ENCODE peak calls at places on chromosomes 1 and 21, in six cellular contexts. J, B, Y, Q, Z and X are unnamed samples.

GRCh38 chr1:58720680-58721079 is 20.8 kb upstream of the MYSM1 start:
- DNase-seq in J (no peak), B (no peak), Y (no peak), Q (no peak), Z (no peak), X (no peak)

GRCh38 chr21:44708213-44708865 is 3.0 kb downstream of the TSPEAR start:
- DNase-seq in J (no peak), B (no peak), Y (peak; percentile 83), Q (no peak), Z (peak; percentile 29), X (no peak)

GRCh38 chr1:228463559-228464455 is 23.4 kb upstream of the RNF187 start:
- DNase-seq in J (no peak), B (no peak), Y (no peak), Q (peak; percentile 21), Z (peak; percentile 52), X (no peak)

GRCh38 chr21:42513151-42513984 is at the start of gene SLC37A1:
- DNase-seq in J (no peak), B (no peak), Y (no peak), Q (no peak), Z (peak; percentile 84), X (peak; percentile 27)

GRCh38 chr1:223713546-223714420 is 1.4 kb downstream of the CAPN2 start:
- DNase-seq in J (no peak), B (no peak), Y (no peak), Q (no peak), Z (no peak), X (peak; percentile 46)

GRCh38 chr1:2650967-2651645 is 18.3 kb upstream of the MMEL1 start:
- DNase-seq in J (no peak), B (no peak), Y (no peak), Q (no peak), Z (no peak), X (no peak)

GRCh38 chr1:41418868-41419583 is 57.8 kb downstream of the FOXO6 start:
- DNase-seq in J (no peak), B (peak; percentile 89), Y (peak; percentile 91), Q (peak; percentile 35), Z (no peak), X (peak; percentile 94)

GRCh38 chr1:54380285-54380882 is 25.8 kb downstream of the SSBP3 start:
- DNase-seq in J (no peak), B (no peak), Y (no peak), Q (no peak), Z (no peak), X (peak; percentile 40)

GRCh38 chr1:18116777-18117176 is 9.2 kb downstream of the IGSF21 start:
- DNase-seq in J (no peak), B (no peak), Y (no peak), Q (no peak), Z (no peak), X (no peak)

GRCh38 chr1:205680073-205680851 is at the start of gene SLC45A3:
- DNase-seq in J (peak; percentile 61), B (no peak), Y (no peak), Q (peak; percentile 62), Z (peak; percentile 70), X (no peak)

GRCh38 chr1:23909412-23909811 is 3.8 kb downstream of the CNR2 start:
- DNase-seq in J (no peak), B (no peak), Y (no peak), Q (no peak), Z (peak; percentile 42), X (no peak)

GRCh38 chr1:94013331-94013925 is 104.2 kb upstream of the GCLM start:
- DNase-seq in J (no peak), B (no peak), Y (no peak), Q (no peak), Z (no peak), X (no peak)

GRCh38 chr1:94989398-94989797 is 62.5 kb upstream of the CNN3 start:
- DNase-seq in J (no peak), B (no peak), Y (no peak), Q (no peak), Z (no peak), X (no peak)

GRCh38 chr1:63005812-63006211 is 221.9 kb downstream of the ATG4C start:
- DNase-seq in J (no peak), B (no peak), Y (no peak), Q (no peak), Z (no peak), X (no peak)

GRCh38 chr1:15360681-15361080 is 49.0 kb upstream of the EFHD2 start:
- DNase-seq in J (no peak), B (no peak), Y (no peak), Q (no peak), Z (no peak), X (no peak)

GRCh38 chr21:15221799-15222386 is 157.1 kb upstream of the NRIP1 start:
- DNase-seq in J (no peak), B (peak; percentile 94), Y (no peak), Q (no peak), Z (no peak), X (no peak)

GRCh38 chr1:216119600-216119999 is 303.6 kb downstream of the USH2A start:
- DNase-seq in J (no peak), B (no peak), Y (no peak), Q (no peak), Z (peak; percentile 9), X (peak; percentile 47)

GRCh38 chr1:27142464-27142863 is 12.5 kb downstream of the SLC9A1 start:
- DNase-seq in J (no peak), B (peak; percentile 55), Y (no peak), Q (no peak), Z (no peak), X (no peak)